ENCODE peak calls at places on chromosomes 13 and 19, in eight cellular contexts. One of them, this sample, is unnamed.
A peak's percentile ranks its signal among the peaks of the same experiment; 100 is the strongest.

GRCh38 chr19:4537953-4538600 is 1.8 kb downstream of the LRG1 start:
- DNase-seq in EL: no peak
- DNase-seq in effector memory CD4-positive, alpha-beta T cell: no peak
- DNase-seq in KBM-7: no peak
- DNase-seq in left kidney: no peak
- DNase-seq in neural crest cell: no peak
- DNase-seq in bronchial epithelial cell: no peak
- DNase-seq in left ventricle myocardium inferior: no peak
- DNase-seq in this sample: no peak

GRCh38 chr13:97849305-97849704 is 104.2 kb upstream of the IPO5 start:
- DNase-seq in EL: peak; percentile 25
- DNase-seq in left ventricle myocardium inferior: no peak
- DNase-seq in neural crest cell: no peak
- DNase-seq in effector memory CD4-positive, alpha-beta T cell: no peak
- DNase-seq in KBM-7: peak; percentile 76
- DNase-seq in left kidney: peak; percentile 38
- DNase-seq in bronchial epithelial cell: peak; percentile 55
- DNase-seq in this sample: peak; percentile 63

GRCh38 chr19:10112037-10112751 is 701 bp downstream of the P2RY11 start:
- DNase-seq in bronchial epithelial cell: no peak
- DNase-seq in effector memory CD4-positive, alpha-beta T cell: peak; percentile 51
- DNase-seq in KBM-7: peak; percentile 68
- DNase-seq in left kidney: no peak
- DNase-seq in neural crest cell: no peak
- DNase-seq in EL: peak; percentile 63
- DNase-seq in left ventricle myocardium inferior: no peak
- DNase-seq in this sample: peak; percentile 20

GRCh38 chr19:47035127-47035494 is 13.3 kb downstream of the TMEM160 start:
- DNase-seq in bronchial epithelial cell: no peak
- DNase-seq in EL: peak; percentile 41
- DNase-seq in neural crest cell: no peak
- DNase-seq in KBM-7: peak; percentile 86
- DNase-seq in left ventricle myocardium inferior: no peak
- DNase-seq in effector memory CD4-positive, alpha-beta T cell: no peak
- DNase-seq in left kidney: peak; percentile 86
- DNase-seq in this sample: peak; percentile 52

GRCh38 chr13:93963266-93964131 is 516.0 kb downstream of the DCT start:
- DNase-seq in left kidney: no peak
- DNase-seq in neural crest cell: no peak
- DNase-seq in left ventricle myocardium inferior: no peak
- DNase-seq in bronchial epithelial cell: peak; percentile 16
- DNase-seq in EL: peak; percentile 62
- DNase-seq in effector memory CD4-positive, alpha-beta T cell: no peak
- DNase-seq in KBM-7: no peak
- DNase-seq in this sample: peak; percentile 67

GRCh38 chr13:110138009-110138699 is 168.8 kb downstream of the COL4A1 start:
- DNase-seq in left kidney: peak; percentile 82
- DNase-seq in EL: peak; percentile 80
- DNase-seq in KBM-7: peak; percentile 60
- DNase-seq in bronchial epithelial cell: peak; percentile 72
- DNase-seq in neural crest cell: no peak
- DNase-seq in left ventricle myocardium inferior: peak; percentile 61
- DNase-seq in effector memory CD4-positive, alpha-beta T cell: peak; percentile 14
- DNase-seq in this sample: peak; percentile 89

GRCh38 chr13:100341327-100341726 is 247.3 kb downstream of the GGACT start:
- DNase-seq in left kidney: no peak
- DNase-seq in effector memory CD4-positive, alpha-beta T cell: no peak
- DNase-seq in KBM-7: no peak
- DNase-seq in bronchial epithelial cell: no peak
- DNase-seq in left ventricle myocardium inferior: no peak
- DNase-seq in EL: no peak
- DNase-seq in neural crest cell: no peak
- DNase-seq in this sample: no peak

GRCh38 chr19:11137542-11138384 is 17.8 kb downstream of the SPC24 start:
- DNase-seq in left kidney: peak; percentile 95
- DNase-seq in EL: peak; percentile 94
- DNase-seq in bronchial epithelial cell: peak; percentile 74
- DNase-seq in left ventricle myocardium inferior: peak; percentile 83
- DNase-seq in effector memory CD4-positive, alpha-beta T cell: peak; percentile 50
- DNase-seq in neural crest cell: peak; percentile 69
- DNase-seq in KBM-7: peak; percentile 81
- DNase-seq in this sample: peak; percentile 93

GRCh38 chr19:50794778-50795664 is 4.8 kb downstream of the ACP4 start:
- DNase-seq in EL: peak; percentile 42
- DNase-seq in KBM-7: peak; percentile 65
- DNase-seq in neural crest cell: no peak
- DNase-seq in left kidney: peak; percentile 59
- DNase-seq in effector memory CD4-positive, alpha-beta T cell: no peak
- DNase-seq in left ventricle myocardium inferior: no peak
- DNase-seq in bronchial epithelial cell: no peak
- DNase-seq in this sample: no peak

GRCh38 chr13:73133536-73133935 is 74.7 kb downstream of the KLF5 start:
- DNase-seq in KBM-7: no peak
- DNase-seq in effector memory CD4-positive, alpha-beta T cell: no peak
- DNase-seq in left kidney: no peak
- DNase-seq in neural crest cell: no peak
- DNase-seq in left ventricle myocardium inferior: no peak
- DNase-seq in EL: peak; percentile 66
- DNase-seq in bronchial epithelial cell: peak; percentile 34
- DNase-seq in this sample: peak; percentile 47

GRCh38 chr13:113914333-113915011 is 50.6 kb upstream of the GAS6 start:
- DNase-seq in bronchial epithelial cell: no peak
- DNase-seq in left ventricle myocardium inferior: no peak
- DNase-seq in neural crest cell: no peak
- DNase-seq in EL: no peak
- DNase-seq in effector memory CD4-positive, alpha-beta T cell: no peak
- DNase-seq in left kidney: no peak
- DNase-seq in KBM-7: no peak
- DNase-seq in this sample: no peak

GRCh38 chr13:73602295-73602694 is 531.9 kb downstream of the KLF12 start:
- DNase-seq in effector memory CD4-positive, alpha-beta T cell: no peak
- DNase-seq in neural crest cell: no peak
- DNase-seq in KBM-7: no peak
- DNase-seq in left ventricle myocardium inferior: no peak
- DNase-seq in bronchial epithelial cell: peak; percentile 87
- DNase-seq in EL: peak; percentile 26
- DNase-seq in left kidney: no peak
- DNase-seq in this sample: peak; percentile 42

GRCh38 chr19:31316201-31316951 is 32.9 kb downstream of the TSHZ3 start:
- DNase-seq in effector memory CD4-positive, alpha-beta T cell: no peak
- DNase-seq in KBM-7: no peak
- DNase-seq in left kidney: peak; percentile 39
- DNase-seq in left ventricle myocardium inferior: no peak
- DNase-seq in neural crest cell: no peak
- DNase-seq in EL: no peak
- DNase-seq in bronchial epithelial cell: no peak
- DNase-seq in this sample: no peak

GRCh38 chr13:88068975-88069374 is 397.8 kb downstream of the SLITRK5 start:
- DNase-seq in EL: no peak
- DNase-seq in left kidney: no peak
- DNase-seq in neural crest cell: no peak
- DNase-seq in bronchial epithelial cell: no peak
- DNase-seq in effector memory CD4-positive, alpha-beta T cell: no peak
- DNase-seq in KBM-7: peak; percentile 8
- DNase-seq in left ventricle myocardium inferior: no peak
- DNase-seq in this sample: no peak

GRCh38 chr13:29510698-29511438 is 84.6 kb downstream of the SLC7A1 start:
- DNase-seq in EL: no peak
- DNase-seq in KBM-7: no peak
- DNase-seq in effector memory CD4-positive, alpha-beta T cell: no peak
- DNase-seq in bronchial epithelial cell: no peak
- DNase-seq in neural crest cell: no peak
- DNase-seq in left ventricle myocardium inferior: no peak
- DNase-seq in left kidney: no peak
- DNase-seq in this sample: no peak

GRCh38 chr13:111521030-111521429 is 200.6 kb downstream of the TEX29 start:
- DNase-seq in left ventricle myocardium inferior: no peak
- DNase-seq in bronchial epithelial cell: no peak
- DNase-seq in neural crest cell: no peak
- DNase-seq in left kidney: no peak
- DNase-seq in EL: no peak
- DNase-seq in KBM-7: no peak
- DNase-seq in effector memory CD4-positive, alpha-beta T cell: no peak
- DNase-seq in this sample: no peak

GRCh38 chr13:104460553-104460952 is 1394.3 kb upstream of the SLC10A2 start:
- DNase-seq in effector memory CD4-positive, alpha-beta T cell: no peak
- DNase-seq in neural crest cell: no peak
- DNase-seq in EL: peak; percentile 2
- DNase-seq in bronchial epithelial cell: peak; percentile 32
- DNase-seq in KBM-7: no peak
- DNase-seq in left ventricle myocardium inferior: no peak
- DNase-seq in left kidney: no peak
- DNase-seq in this sample: peak; percentile 54

This sample was measured in kidney tubule cell.